ENCODE peak calls at places on chromosomes 5 and 9, in four cellular contexts. I is A549, S is K562, L is HepG2. J is an unnamed sample.

GRCh38 chr9:97938081-97938644 is at the start of gene HEMGN:
- DNase-seq in S (peak; percentile 24), L (no peak), I (no peak), J (no peak)

GRCh38 chr9:98900244-98900643 is 43.5 kb upstream of the COL15A1 start:
- DNase-seq in I (no peak), S (peak; percentile 37), L (no peak), J (no peak)

GRCh38 chr5:105460721-105461120 is 1898.1 kb upstream of the NUDT12 start:
- DNase-seq in S (no peak), I (no peak), L (no peak), J (no peak)

GRCh38 chr5:112004867-112005532 is 248.0 kb upstream of the NREP start:
- DNase-seq in S (no peak), I (no peak), L (no peak), J (no peak)

GRCh38 chr5:150137168-150137957 is 18.3 kb downstream of the PDGFRB start:
- DNase-seq in I (no peak), S (no peak), L (peak; percentile 97), J (peak; percentile 54)

GRCh38 chr9:135801070-135801469 is 99.1 kb downstream of the KCNT1 start:
- DNase-seq in L (no peak), S (no peak), I (no peak), J (no peak)

GRCh38 chr5:95824747-95825146 is 2.2 kb upstream of the GLRX start:
- DNase-seq in S (no peak), L (no peak), I (no peak), J (no peak)

GRCh38 chr9:125842215-125842614 is 95.0 kb downstream of the PBX3 start:
- DNase-seq in L (no peak), I (no peak), S (no peak), J (no peak)

GRCh38 chr5:167918492-167919267 is 372.8 kb upstream of the WWC1 start:
- DNase-seq in L (no peak), I (no peak), S (no peak), J (no peak)

GRCh38 chr5:139855451-139855850 is 59.8 kb downstream of the PSD2 start:
- DNase-seq in S (no peak), I (no peak), L (no peak), J (no peak)

GRCh38 chr9:98977246-98977681 is 33.6 kb downstream of the COL15A1 start:
- DNase-seq in I (no peak), L (no peak), S (no peak), J (no peak)

GRCh38 chr5:129400395-129400983 is 59.6 kb upstream of the ADAMTS19 start:
- DNase-seq in I (no peak), L (no peak), S (no peak), J (no peak)

GRCh38 chr9:37197158-37198033 is 77.0 kb downstream of the ZCCHC7 start:
- DNase-seq in I (no peak), L (no peak), S (peak; percentile 86), J (no peak)

GRCh38 chr9:88007291-88007650 is 32.9 kb upstream of the CDK20 start:
- DNase-seq in I (no peak), L (no peak), S (no peak), J (peak; percentile 13)

GRCh38 chr5:131609774-131610173 is 25.3 kb downstream of the RAPGEF6 start:
- DNase-seq in S (no peak), L (peak; percentile 92), I (no peak), J (no peak)

GRCh38 chr5:42772265-42772993 is 15.8 kb downstream of the CCDC152 start:
- DNase-seq in L (no peak), I (no peak), S (no peak), J (no peak)

GRCh38 chr5:83718195-83718825 is 2.3 kb downstream of the HAPLN1 start:
- DNase-seq in L (peak; percentile 70), I (peak; percentile 72), S (peak; percentile 42), J (peak; percentile 40)

GRCh38 chr9:134474058-134474370 is 147.8 kb downstream of the RXRA start:
- DNase-seq in L (no peak), I (no peak), S (no peak), J (no peak)

GRCh38 chr5:154829589-154830218 is 20.7 kb downstream of the FAXDC2 start:
- DNase-seq in L (no peak), I (peak; percentile 50), S (no peak), J (no peak)

GRCh38 chr5:149254506-149254905 is 17.2 kb upstream of the AFAP1L1 start:
- DNase-seq in L (no peak), S (no peak), I (no peak), J (peak; percentile 32)

GRCh38 chr5:84292788-84293653 is 91.7 kb downstream of the EDIL3 start:
- DNase-seq in S (no peak), I (no peak), L (no peak), J (no peak)

GRCh38 chr5:177126771-177127170 is 6.8 kb upstream of the NSD1 start:
- DNase-seq in I (no peak), L (no peak), S (no peak), J (no peak)

GRCh38 chr5:177131019-177131320 is 2.6 kb upstream of the NSD1 start:
- DNase-seq in S (no peak), L (no peak), I (no peak), J (no peak)

GRCh38 chr5:177129206-177129605 is 4.4 kb upstream of the NSD1 start:
- DNase-seq in I (no peak), L (no peak), S (no peak), J (no peak)

GRCh38 chr5:177130211-177131018 is 3.2 kb upstream of the NSD1 start:
- DNase-seq in L (no peak), S (no peak), I (no peak), J (no peak)

DNA sequence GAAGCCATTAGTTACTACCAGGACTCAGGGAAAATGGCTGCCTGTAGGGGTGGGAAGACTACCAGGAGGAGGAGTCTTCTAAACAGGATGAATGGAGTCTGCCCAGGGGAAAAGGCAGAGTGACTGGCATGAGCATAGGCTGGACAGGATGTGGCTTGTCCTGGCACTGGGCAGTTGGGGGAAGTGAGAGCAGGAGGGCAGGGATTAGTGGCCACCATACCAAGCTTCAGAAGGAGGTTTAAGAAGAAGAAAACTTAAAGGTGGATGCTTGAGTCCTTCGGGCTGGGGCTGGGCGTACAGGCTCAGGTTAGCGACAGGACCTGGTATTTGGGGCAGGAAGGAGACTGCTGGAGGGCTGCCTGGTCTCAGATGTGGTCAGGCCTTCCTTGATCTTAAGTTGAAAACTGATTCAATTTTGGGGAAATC is 5.0 kb upstream of the NSD1 start:
- DNase-seq in L (no peak), S (no peak), I (no peak), J (no peak)
- TF ChIP-seq ESRRA in L (no peak), S (no peak), I (no peak), J (no peak)

DNA sequence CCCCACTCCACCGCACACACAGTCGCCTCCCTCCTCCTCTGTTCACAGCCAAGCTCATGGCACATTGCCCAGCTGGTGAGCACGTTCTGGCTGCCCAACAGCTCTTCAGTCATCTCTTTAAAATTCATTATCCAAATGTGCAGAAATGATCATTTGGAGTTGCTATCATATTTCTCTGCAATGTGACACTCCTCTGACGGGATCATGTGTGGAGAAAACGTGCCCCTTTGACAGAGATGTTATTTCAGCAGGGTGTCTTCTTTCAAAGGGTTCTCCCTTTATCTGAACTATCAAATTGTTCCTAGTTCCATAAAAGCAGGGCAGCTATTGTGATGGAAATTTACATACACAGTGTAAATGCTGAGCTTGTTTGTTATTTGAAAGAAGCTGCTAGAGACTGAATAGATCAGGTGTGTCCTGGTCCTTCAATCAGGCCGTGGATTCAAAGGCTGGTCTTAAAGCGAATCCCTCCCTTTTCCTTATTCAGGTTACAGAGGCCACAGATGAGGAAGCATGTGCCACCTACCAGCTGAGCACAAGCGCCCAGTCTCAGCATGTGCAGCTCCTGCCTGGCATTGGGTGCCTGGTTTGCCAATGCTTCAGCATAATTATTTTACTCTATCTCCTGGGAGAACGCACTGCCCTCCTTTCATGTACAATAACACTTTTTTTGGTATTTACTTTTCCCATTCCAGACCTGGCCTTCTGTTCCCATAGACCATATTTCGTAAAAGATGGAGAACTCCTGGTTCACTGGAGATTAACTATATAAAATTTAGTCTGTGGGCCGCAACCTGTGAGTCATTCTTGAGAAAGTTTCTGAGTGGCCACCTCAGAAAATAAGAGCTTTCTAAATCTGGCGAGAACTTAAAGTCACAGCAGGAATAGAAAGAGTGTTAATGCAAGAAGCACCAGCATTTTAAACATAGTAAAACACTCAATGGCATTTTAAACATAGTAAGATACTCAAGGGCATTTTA is 433.7 kb downstream of the ENC1 start:
- DNase-seq in I (no peak), S (no peak), L (no peak), J (no peak)
- TF ChIP-seq NR3C1 in I (no peak), S (no peak), L (no peak), J (no peak)

GRCh38 chr5:147361441-147362175 is 126.8 kb downstream of the STK32A start:
- DNase-seq in I (no peak), L (no peak), S (no peak), J (no peak)
- TF ChIP-seq ESRRA in I (no peak), L (no peak), S (no peak), J (no peak)

DNA sequence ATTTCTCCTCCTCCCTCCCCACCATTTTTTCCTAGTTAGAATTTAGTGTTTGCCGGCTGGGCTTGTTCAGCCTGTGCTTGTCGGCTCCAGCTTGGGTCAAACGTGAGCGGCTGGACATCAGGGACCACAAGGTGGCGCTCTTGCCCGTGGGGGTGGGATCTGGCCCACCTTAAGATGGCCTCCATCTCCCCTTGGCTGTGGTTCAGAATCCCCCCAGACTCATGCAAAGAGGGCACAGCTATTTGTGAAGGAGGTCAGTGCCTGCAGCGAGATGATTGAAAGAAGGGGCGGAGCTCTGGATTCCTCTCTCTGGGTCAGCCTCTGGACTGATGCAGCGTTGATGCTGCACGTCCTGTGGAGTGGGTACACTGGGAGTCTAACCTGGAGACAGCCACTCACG is 283.3 kb upstream of the TUT7 start:
- DNase-seq in S (peak; percentile 40), L (no peak), I (peak; percentile 20), J (peak; percentile 86)
- TF ChIP-seq NR3C1 in S (no peak), L (no peak), I (no peak), J (no peak)

DNA sequence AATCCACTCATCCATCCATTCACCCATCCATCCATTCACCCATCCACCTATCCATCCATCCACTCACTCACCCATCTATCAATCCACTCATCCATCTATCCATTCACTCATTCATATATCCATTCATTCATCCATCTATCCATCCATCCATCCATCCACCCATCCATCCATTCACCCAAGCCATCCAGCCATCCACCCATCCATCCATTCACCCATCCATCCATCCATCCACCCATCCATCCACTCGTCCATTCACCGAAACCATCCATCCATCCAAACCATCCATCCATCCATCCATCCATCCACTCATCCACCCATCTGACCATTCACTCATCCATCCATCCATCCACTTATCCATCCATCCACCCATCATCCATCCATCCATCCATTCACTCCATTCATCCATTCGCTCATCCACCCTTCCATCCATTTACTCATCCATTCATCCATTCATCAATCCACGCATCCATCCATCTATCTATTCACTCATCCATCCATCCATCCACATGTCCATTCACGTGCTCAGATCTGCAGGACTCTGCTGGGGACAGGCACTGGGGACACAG is 6.6 kb downstream of the SLC9A3 start:
- DNase-seq in S (no peak), L (no peak), I (no peak), J (no peak)
- TF ChIP-seq ESRRA in S (no peak), L (no peak), I (no peak), J (no peak)

GRCh38 chr5:77423022-77423750 is 68.9 kb downstream of the WDR41 start:
- DNase-seq in S (no peak), I (no peak), L (no peak), J (no peak)
- TF ChIP-seq NR3C1 in S (no peak), I (no peak), L (no peak), J (no peak)